ENCODE peak calls at places on chromosome 5, in four cellular contexts. M, A, B and D are unnamed samples. For H3K4me1, the result is how much of the 10 kb centered on the place peaks cover.

GRCh38 chr5:73378070-73378469 is 70.5 kb downstream of the FOXD1 start:
- DNase-seq in B (no peak), M (no peak), A (no peak), D (no peak)

GRCh38 chr5:132387649-132388117 is 18.2 kb downstream of the SLC22A5 start:
- DNase-seq in A (peak), M (peak), B (no peak), D (peak)

GRCh38 chr5:107765685-107766063 is 94.9 kb upstream of the EFNA5 start:
- DNase-seq in A (no peak), M (no peak), B (no peak), D (no peak)

GRCh38 chr5:157516626-157517325 is 56.8 kb downstream of the NIPAL4 start:
- DNase-seq in M (peak), A (no peak), B (no peak), D (peak)

GRCh38 chr5:9437741-9438240 is 108.1 kb downstream of the SEMA5A start:
- DNase-seq in M (peak), B (no peak), A (peak), D (no peak)

GRCh38 chr5:65961644-65962043 is 35.3 kb downstream of the ERBIN start:
- DNase-seq in M (no peak), A (no peak), B (no peak), D (no peak)

GRCh38 chr5:179825655-179826182 is 5.0 kb downstream of the SQSTM1 start:
- DNase-seq in A (peak), M (peak), B (peak), D (peak)

GRCh38 chr5:133423618-133424282 is 188.6 kb downstream of the FSTL4 start:
- DNase-seq in A (peak), M (peak), B (peak), D (peak)

GRCh38 chr5:75007537-75007847 is 44.9 kb downstream of the GCNT4 start:
- DNase-seq in A (no peak), M (no peak), B (no peak), D (no peak)

GRCh38 chr5:180644129-180644824 is 5.1 kb downstream of the FLT4 start:
- DNase-seq in B (no peak), A (no peak), M (no peak), D (no peak)

GRCh38 chr5:116825486-116825885 is 250.9 kb upstream of the SEMA6A start:
- DNase-seq in M (no peak), B (no peak), A (no peak), D (no peak)
- H3K27ac ChIP-seq in M (no peak), B (no peak), A (no peak), D (no peak)

GRCh38 chr5:95729115-95730010 is 1.8 kb upstream of the RHOBTB3 start:
- DNase-seq in B (no peak), M (no peak), A (no peak), D (no peak)

GRCh38 chr5:95728494-95729114 is 2.5 kb upstream of the RHOBTB3 start:
- DNase-seq in B (no peak), A (no peak), M (no peak), D (no peak)

GRCh38 chr5:95726811-95727763 is 4.0 kb upstream of the RHOBTB3 start:
- DNase-seq in A (no peak), M (no peak), B (no peak), D (no peak)

GRCh38 chr5:95725937-95726810 is 5.0 kb upstream of the RHOBTB3 start:
- DNase-seq in B (no peak), A (no peak), M (no peak), D (no peak)

GRCh38 chr5:95727764-95728191 is 3.4 kb upstream of the RHOBTB3 start:
- DNase-seq in B (peak), M (no peak), A (no peak), D (no peak)
- H3K4me1 ChIP-seq in B (under half), M (half or more), A (under half), D (under half)

GRCh38 chr5:149138182-149138923 is 2.9 kb upstream of the ABLIM3 start:
- DNase-seq in M (no peak), B (no peak), A (no peak), D (no peak)

GRCh38 chr5:149132474-149132873 is 8.8 kb upstream of the ABLIM3 start:
- DNase-seq in A (no peak), M (no peak), B (no peak), D (no peak)

GRCh38 chr5:149133795-149134777 is 7.2 kb upstream of the ABLIM3 start:
- DNase-seq in B (no peak), M (peak), A (no peak), D (peak)

GRCh38 chr5:149134778-149135169 is 6.5 kb upstream of the ABLIM3 start:
- DNase-seq in M (no peak), B (no peak), A (no peak), D (no peak)

GRCh38 chr5:149135536-149136201 is 5.6 kb upstream of the ABLIM3 start:
- DNase-seq in A (no peak), B (no peak), M (no peak), D (no peak)
- TF ChIP-seq POLR2A in A (no peak), B (no peak), M (no peak), D (no peak)

DNA sequence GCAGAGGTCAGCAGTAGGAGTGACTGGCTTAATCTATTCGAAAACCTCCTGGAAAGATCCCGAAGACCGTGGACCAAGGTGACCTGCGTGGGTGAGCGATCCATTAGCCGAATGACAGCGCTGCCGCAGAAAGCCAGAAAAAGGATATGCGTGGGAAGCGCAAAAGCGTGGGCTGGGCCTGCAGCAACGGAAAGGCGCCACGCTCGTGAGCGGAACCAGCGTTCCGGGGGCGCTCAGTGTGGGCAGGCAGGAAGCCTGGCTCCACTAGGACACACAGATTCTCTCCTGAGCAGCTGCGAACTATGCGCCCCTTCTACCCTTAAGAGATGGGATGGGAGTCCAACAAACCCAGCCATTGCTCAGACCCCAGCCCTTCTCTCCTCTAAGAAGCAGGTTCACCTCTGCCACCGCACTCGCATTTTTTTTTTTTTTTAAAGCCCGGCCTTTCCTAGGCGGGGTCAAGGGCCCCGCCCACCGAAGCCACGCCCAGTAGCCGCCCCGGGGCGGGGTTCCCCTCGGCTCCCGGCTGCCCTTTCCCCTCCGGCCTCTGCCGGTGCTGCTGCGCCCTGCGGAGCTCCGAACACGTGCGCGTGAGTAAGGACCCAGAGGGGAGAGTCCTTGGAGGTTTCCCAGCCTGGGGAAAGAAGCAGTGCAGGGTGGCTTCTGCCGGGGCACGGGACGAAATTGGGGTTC is 19.8 kb upstream of the MATR3 start:
- DNase-seq in M (peak), B (peak), A (peak), D (peak)
- H3K27ac ChIP-seq in M (peak), B (peak), A (peak), D (peak)

GRCh38 chr5:131067596-131067995 is 97.5 kb downstream of the HINT1 start:
- DNase-seq in M (no peak), B (no peak), A (no peak), D (no peak)
- H3K4me1 ChIP-seq in M (under half), B (under half), A (under half), D (under half)

GRCh38 chr5:78286288-78286687 is 8.2 kb downstream of the AP3B1 start:
- DNase-seq in B (no peak), M (no peak), A (no peak), D (no peak)

GRCh38 chr5:78291687-78292086 is 2.8 kb downstream of the AP3B1 start:
- DNase-seq in A (no peak), B (no peak), M (no peak), D (no peak)

GRCh38 chr5:78288246-78288645 is 6.3 kb downstream of the AP3B1 start:
- DNase-seq in B (no peak), M (no peak), A (no peak), D (no peak)

GRCh38 chr5:78287169-78287568 is 7.3 kb downstream of the AP3B1 start:
- DNase-seq in B (no peak), M (no peak), A (no peak), D (no peak)

DNA sequence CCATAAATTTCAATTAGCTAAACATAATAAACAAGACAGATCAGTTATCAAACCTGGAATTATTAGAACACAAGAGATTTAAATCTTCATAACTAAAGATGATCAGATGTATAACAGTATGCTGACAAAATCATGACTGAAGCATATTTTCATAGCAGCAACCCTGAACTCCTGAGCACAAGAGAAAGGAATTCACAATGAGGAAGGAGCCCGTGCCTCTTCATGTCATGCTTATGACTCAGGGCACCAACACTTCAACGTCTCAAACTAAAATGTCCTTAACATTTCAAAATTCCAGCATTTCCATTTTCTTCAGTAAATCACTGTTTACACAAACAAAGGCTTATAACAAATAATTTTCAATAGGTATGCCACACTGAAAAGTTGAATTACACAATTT is 6.7 kb downstream of the AP3B1 start:
- DNase-seq in B (no peak), A (no peak), M (peak), D (peak)
- TF ChIP-seq POLR2A in B (no peak), A (no peak), M (no peak), D (no peak)

DNA sequence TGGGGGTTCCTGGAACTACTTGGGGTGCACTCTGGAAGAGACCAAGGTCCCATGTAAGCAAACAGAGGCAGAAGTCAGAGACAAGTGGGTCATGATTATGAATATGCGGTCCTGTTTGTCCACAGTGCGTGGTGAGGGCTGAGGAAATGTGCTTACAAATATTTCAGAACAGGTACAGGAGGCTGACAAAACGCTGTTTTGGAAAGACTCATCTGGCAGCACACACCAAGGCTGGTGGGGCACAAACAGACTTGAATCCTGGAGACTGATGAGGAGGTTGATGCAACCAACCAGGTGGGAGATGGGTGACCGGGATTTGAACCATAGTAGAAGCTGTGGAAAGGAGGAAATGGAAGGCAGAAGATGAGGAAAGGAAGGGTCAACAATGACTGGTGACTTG is 83.8 kb downstream of the ADRB2 start:
- DNase-seq in A (no peak), B (no peak), M (no peak), D (no peak)
- H3K27ac ChIP-seq in A (no peak), B (no peak), M (no peak), D (no peak)